ENCODE peak calls at places on chromosomes 13 and 19, in four cellular contexts. E, G, F and M are unnamed samples.
A peak's percentile ranks its signal among the peaks of the same experiment; 100 is the strongest.

GRCh38 chr19:17496337-17496997 is 15.0 kb upstream of the PGLS start:
- DNase-seq in E (peak; percentile 81), G (peak; percentile 84), F (peak; percentile 63), M (peak; percentile 90)

GRCh38 chr19:52917531-52917930 is 5.7 kb downstream of the ZNF888 start:
- DNase-seq in E (no peak), G (no peak), F (no peak), M (no peak)

GRCh38 chr19:3774621-3775373 is 2.8 kb upstream of the RAX2 start:
- DNase-seq in E (no peak), G (no peak), F (no peak), M (peak; percentile 50)

GRCh38 chr13:81791636-81792035 is 1450.7 kb upstream of the SPRY2 start:
- DNase-seq in E (no peak), G (no peak), F (no peak), M (no peak)

GRCh38 chr13:43785166-43785680 is 1.5 kb downstream of the ENOX1 start:
- DNase-seq in E (no peak), G (no peak), F (no peak), M (no peak)

GRCh38 chr13:72805663-72806341 is 23.9 kb downstream of the PIBF1 start:
- DNase-seq in E (peak; percentile 44), G (no peak), F (no peak), M (no peak)

GRCh38 chr19:703651-704446 is 4.9 kb upstream of the PALM start:
- DNase-seq in E (peak; percentile 90), G (peak; percentile 90), F (no peak), M (peak; percentile 95)

GRCh38 chr19:29671393-29672076 is 6.3 kb downstream of the PLEKHF1 start:
- DNase-seq in E (peak; percentile 76), G (no peak), F (peak; percentile 88), M (peak; percentile 62)

GRCh38 chr13:42574435-42575311 is 721 bp downstream of the TNFSF11 start:
- DNase-seq in E (no peak), G (no peak), F (no peak), M (no peak)

GRCh38 chr13:78383899-78384298 is 219.5 kb downstream of the POU4F1 start:
- DNase-seq in E (no peak), G (no peak), F (no peak), M (no peak)

GRCh38 chr19:50803633-50804419 is 13.6 kb downstream of the ACP4 start:
- DNase-seq in E (no peak), G (no peak), F (no peak), M (peak; percentile 68)

GRCh38 chr19:3708207-3708931 is at the start of gene TJP3:
- DNase-seq in E (peak; percentile 75), G (no peak), F (no peak), M (no peak)

GRCh38 chr13:45328661-45329105 is 12.3 kb downstream of the TPT1 start:
- DNase-seq in E (no peak), G (no peak), F (no peak), M (no peak)

GRCh38 chr19:3098515-3099346 is 4.6 kb downstream of the GNA11 start:
- DNase-seq in E (no peak), G (no peak), F (no peak), M (no peak)

GRCh38 chr13:85544756-85545155 is 254.5 kb downstream of the SLITRK6 start:
- DNase-seq in E (no peak), G (no peak), F (no peak), M (no peak)

GRCh38 chr13:71866173-71867091 is 572 bp downstream of the DACH1 start:
- DNase-seq in E (no peak), G (no peak), F (no peak), M (no peak)

GRCh38 chr19:51687791-51688664 is 5.1 kb upstream of the SPACA6 start:
- DNase-seq in E (no peak), G (no peak), F (no peak), M (peak; percentile 41)

GRCh38 chr13:109715902-109716301 is 70.5 kb downstream of the IRS2 start:
- DNase-seq in E (no peak), G (no peak), F (no peak), M (no peak)
- TF ChIP-seq HDAC6 in E (no peak), G (no peak), F (no peak), M (no peak)

GRCh38 chr13:37453246-37453645 is 145.3 kb downstream of the POSTN start:
- DNase-seq in E (no peak), G (no peak), F (no peak), M (no peak)

GRCh38 chr13:37460211-37460610 is 138.4 kb downstream of the POSTN start:
- DNase-seq in E (no peak), G (no peak), F (no peak), M (no peak)

GRCh38 chr13:37457594-37457993 is 141.0 kb downstream of the POSTN start:
- DNase-seq in E (no peak), G (no peak), F (no peak), M (no peak)
- TF ChIP-seq HDAC6 in E (no peak), G (no peak), F (no peak), M (no peak)

GRCh38 chr19:18905520-18906236 is 9.7 kb upstream of the CERS1 start:
- DNase-seq in E (no peak), G (no peak), F (no peak), M (no peak)

GRCh38 chr19:18910801-18911436 is 8.3 kb downstream of the COPE start:
- DNase-seq in E (no peak), G (no peak), F (no peak), M (no peak)

GRCh38 chr19:18906605-18907519 is 10.9 kb upstream of the CERS1 start:
- DNase-seq in E (no peak), G (no peak), F (no peak), M (no peak)

GRCh38 chr19:18910010-18910409 is 9.2 kb downstream of the COPE start:
- DNase-seq in E (no peak), G (no peak), F (no peak), M (no peak)

GRCh38 chr19:18908917-18909619 is 10.1 kb downstream of the COPE start:
- DNase-seq in E (no peak), G (no peak), F (no peak), M (no peak)
- TF ChIP-seq HDAC6 in E (no peak), G (no peak), F (no peak), M (no peak)

DNA sequence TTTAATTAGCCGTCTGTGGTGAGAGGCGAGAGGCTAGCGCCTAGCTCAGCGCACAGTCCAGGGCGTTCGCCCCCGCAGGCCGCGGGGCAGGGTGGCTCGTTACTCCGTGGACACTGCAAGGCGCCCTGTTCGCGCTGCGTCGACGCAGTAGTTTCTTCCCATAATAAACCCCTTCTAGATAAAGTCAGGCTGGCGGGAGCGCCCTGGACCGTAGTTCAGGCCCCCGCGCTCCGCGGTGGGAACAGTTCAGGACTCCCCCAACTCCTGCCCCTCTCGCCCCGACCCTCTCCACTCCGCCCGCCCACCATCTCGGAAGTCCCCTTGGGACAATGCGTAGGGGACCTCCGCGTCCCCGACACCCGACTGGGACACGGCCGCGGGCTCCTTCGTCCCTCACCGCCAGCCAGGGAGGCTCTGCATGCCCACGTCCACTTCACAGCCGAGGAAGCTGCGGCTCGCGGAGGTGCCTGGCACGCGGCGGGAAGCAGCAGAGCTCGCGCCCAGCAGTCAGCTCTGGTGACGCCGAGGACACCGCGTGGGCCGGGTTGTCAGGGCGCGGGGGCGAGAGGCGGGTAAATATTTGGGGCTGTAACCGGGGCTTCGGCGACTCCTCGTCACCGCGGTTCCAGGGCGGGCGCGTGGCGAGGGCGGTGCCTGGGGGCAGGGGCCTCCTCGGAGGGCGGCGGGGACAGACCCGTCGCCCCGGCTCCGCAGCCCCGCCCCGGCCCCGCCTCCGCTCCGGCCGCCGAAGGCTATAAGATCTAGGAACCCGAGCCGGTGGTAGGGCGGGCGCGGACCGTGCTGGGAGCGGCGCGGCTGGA is at the start of gene RGCC:
- DNase-seq in E (peak; percentile 30), G (no peak), F (no peak), M (peak; percentile 72)
- TF ChIP-seq HDAC6 in E (no peak), G (no peak), F (no peak), M (no peak)

DNA sequence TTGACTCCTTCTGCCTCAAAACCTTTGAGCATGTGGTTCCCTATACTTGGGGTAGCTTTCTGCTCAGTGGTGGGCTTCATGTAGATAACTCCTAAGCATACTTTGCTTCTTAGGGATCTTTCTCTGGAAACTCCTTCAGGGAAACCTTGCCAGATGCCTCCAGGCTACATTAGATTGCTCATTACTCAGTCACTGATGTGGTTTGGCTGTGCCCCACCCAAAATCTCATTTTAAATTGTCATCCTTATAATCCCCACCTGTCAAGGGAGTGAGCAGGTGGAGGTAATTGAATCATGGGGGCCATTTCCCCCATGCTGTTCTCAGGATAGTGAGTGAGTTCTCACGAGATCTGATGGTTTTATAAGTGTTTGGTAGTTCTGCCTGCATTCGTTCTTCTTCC is 279.1 kb upstream of the ARGLU1 start:
- DNase-seq in E (no peak), G (no peak), F (no peak), M (no peak)
- TF ChIP-seq HDAC6 in E (no peak), G (no peak), F (no peak), M (no peak)

DNA sequence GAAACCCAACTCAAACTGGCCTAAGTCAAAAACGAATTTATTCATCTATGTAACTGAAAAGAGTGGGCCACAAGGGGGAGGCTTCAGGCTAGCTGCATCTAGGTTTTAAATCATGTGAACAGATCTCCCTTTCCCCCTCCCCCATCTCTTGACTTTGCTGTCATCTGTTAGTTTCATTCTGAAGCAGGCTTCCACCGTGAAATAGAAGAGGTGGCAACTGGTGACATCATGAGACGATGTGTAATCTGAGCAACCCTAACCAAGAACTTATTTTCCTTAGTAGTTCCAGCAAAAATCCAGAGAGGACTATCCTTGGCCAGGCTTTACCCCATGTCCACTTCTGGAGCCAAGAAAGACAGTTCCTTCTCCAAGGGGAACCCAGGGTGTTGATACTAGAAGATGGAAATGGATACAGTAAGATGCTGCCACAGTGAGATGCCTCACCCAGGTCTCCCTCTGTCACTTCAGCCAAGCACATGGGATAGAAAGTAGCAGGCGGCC is 9.4 kb downstream of the SAMD4B start:
- DNase-seq in E (no peak), G (no peak), F (peak; percentile 44), M (peak; percentile 70)
- TF ChIP-seq HDAC6 in E (no peak), G (no peak), F (no peak), M (no peak)

DNA sequence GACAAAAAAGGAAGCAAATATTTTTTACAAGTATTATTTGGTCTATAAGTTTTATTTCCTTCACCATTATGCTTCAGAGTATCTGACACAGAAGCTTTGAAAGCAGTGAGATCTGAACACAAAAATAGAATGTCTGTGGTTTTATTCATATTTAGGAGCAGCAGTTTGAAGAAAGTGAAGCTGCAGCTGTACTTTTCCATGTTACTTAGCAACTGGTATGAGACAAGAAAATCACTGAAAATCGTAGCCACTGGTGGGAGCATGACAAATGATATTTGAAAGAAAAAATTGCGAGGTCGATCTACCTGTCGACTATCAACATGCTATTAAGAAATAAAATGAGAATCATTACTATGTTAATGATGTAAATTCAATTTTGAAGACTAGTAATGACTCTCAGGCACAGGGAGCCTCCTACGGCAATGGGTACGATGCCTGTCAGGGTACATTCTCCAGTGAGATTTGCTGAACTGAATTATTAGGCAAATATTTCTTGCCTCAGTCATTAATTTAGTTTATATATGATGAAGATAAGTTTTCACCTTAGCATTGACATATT is 436.4 kb downstream of the SLITRK5 start:
- DNase-seq in E (no peak), G (no peak), F (no peak), M (no peak)
- TF ChIP-seq HDAC6 in E (no peak), G (no peak), F (no peak), M (no peak)

GRCh38 chr13:26440111-26440510 is 117.4 kb upstream of the WASF3 start:
- DNase-seq in E (no peak), G (no peak), F (no peak), M (no peak)
- TF ChIP-seq HDAC6 in E (no peak), G (no peak), F (no peak), M (no peak)